ENCODE peak calls at places on chromosomes 3 and 15, in four cellular contexts. J is heart left ventricle, U is small intestine, Y is tibial artery. R is an unnamed sample.

GRCh38 chr15:83846847-83847246 is 192.9 kb downstream of the ADAMTSL3 start:
- DNase-seq in J (no peak), U (no peak), Y (no peak), R (no peak)

GRCh38 chr3:14352002-14352627 is 50.3 kb upstream of the SLC6A6 start:
- DNase-seq in J (no peak), U (no peak), Y (no peak), R (no peak)

GRCh38 chr3:157098121-157098822 is 61.7 kb downstream of the CCNL1 start:
- DNase-seq in J (no peak), U (no peak), Y (no peak), R (no peak)

GRCh38 chr3:70982700-70983140 is 600.8 kb downstream of the FOXP1 start:
- DNase-seq in J (no peak), U (no peak), Y (peak; percentile 82), R (no peak)

GRCh38 chr15:51299187-51300015 is 39.0 kb downstream of the CYP19A1 start:
- DNase-seq in J (no peak), U (peak; percentile 19), Y (no peak), R (no peak)

GRCh38 chr3:143653493-143653892 is 194.8 kb downstream of the SLC9A9 start:
- DNase-seq in J (no peak), U (no peak), Y (no peak), R (no peak)

GRCh38 chr3:88058322-88058592 is 548 bp downstream of the CGGBP1 start:
- DNase-seq in J (no peak), U (no peak), Y (no peak), R (no peak)

GRCh38 chr3:123342631-123343080 is 106.2 kb downstream of the ADCY5 start:
- DNase-seq in J (peak; percentile 48), U (no peak), Y (peak; percentile 58), R (no peak)

GRCh38 chr15:23647421-23648375 is at the start of gene MAGEL2:
- DNase-seq in J (no peak), U (no peak), Y (no peak), R (no peak)

GRCh38 chr3:12303532-12303931 is 14.7 kb downstream of the PPARG start:
- DNase-seq in J (no peak), U (no peak), Y (no peak), R (no peak)

GRCh38 chr15:67127925-67128324 is 62.5 kb downstream of the SMAD3 start:
- DNase-seq in J (no peak), U (no peak), Y (peak; percentile 47), R (no peak)

GRCh38 chr15:72206677-72207000 is 9.1 kb upstream of the GRAMD2A start:
- DNase-seq in J (no peak), U (no peak), Y (peak; percentile 58), R (no peak)

GRCh38 chr3:119145500-119146167 is at the start of gene TEX55:
- DNase-seq in J (no peak), U (peak; percentile 65), Y (no peak), R (no peak)

GRCh38 chr15:90829942-90830440 is 38.4 kb upstream of the FURIN start:
- DNase-seq in J (no peak), U (no peak), Y (no peak), R (no peak)

GRCh38 chr3:177772908-177773557 is 575.8 kb upstream of the TBL1XR1 start:
- DNase-seq in J (no peak), U (no peak), Y (no peak), R (no peak)

GRCh38 chr3:177778633-177779032 is 581.4 kb upstream of the TBL1XR1 start:
- DNase-seq in J (no peak), U (peak; percentile 14), Y (no peak), R (no peak)

GRCh38 chr3:177777699-177778098 is 580.4 kb upstream of the TBL1XR1 start:
- DNase-seq in J (peak; percentile 52), U (peak; percentile 72), Y (peak; percentile 63), R (no peak)

GRCh38 chr3:177771780-177772179 is 574.5 kb upstream of the TBL1XR1 start:
- DNase-seq in J (no peak), U (no peak), Y (no peak), R (no peak)

DNA sequence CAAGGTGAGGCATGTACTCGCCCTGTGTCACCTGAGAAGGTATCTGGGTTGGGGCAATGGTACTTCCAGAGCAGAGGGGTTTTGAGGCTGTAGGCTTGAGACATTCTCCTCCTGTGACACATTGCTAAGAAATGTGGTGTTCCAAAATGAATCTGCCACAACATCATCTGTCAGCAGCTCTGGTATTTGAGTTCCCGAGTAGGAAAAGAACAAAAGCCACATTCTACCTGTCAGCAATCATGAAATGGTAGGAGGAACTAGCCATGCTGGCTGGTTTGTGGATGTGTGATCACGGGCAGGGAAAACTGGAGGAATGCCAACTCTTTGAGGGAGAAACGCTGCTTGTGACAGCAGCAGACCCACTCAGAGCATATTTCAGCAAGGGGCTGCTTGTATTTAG is 579.4 kb upstream of the TBL1XR1 start:
- DNase-seq in J (no peak), U (no peak), Y (peak; percentile 64), R (no peak)
- H3K9me3 ChIP-seq in J (no peaks in the 10 kb centered on the region), U (no peaks in the 10 kb centered on the region), Y (no peaks in the 10 kb centered on the region), R (no peaks in the 10 kb centered on the region)

GRCh38 chr3:45799586-45799985 is 3.2 kb upstream of the SLC6A20 start:
- DNase-seq in J (no peak), U (no peak), Y (no peak), R (no peak)
- H3K27me3 ChIP-seq in J (peaks cover 39% of the 10 kb centered on the region), U (no peaks in the 10 kb centered on the region), Y (peaks cover 47% of the 10 kb centered on the region), R (peaks cover 26% of the 10 kb centered on the region)

DNA sequence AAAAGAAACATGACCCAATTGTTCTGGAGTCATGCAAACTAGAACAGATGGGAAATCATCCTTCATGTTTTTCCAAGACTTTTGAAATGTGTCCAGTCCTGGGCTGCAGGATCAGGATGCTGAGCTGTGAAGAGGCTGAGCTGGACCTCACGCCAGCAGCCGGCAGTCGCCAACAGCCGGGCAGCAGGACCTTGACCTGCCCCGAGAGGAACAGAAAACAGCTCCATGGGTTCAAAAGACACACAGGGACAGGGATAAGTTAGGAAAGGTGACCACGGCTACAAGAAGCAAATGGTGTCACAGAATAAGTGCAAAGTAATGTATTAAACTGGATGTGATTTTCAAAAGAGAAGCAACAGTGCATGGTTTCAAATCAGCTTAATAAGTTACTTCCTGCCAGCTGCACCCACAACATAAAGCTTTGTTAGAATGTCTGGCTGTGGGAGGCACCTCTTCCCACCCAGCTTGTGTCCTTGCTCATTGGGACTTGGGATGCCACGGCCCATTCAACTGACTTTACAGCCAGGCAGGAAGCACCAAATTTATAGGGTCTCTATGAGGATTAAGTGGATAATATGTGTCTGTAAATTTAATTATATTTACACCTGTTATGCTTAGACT is 266.4 kb downstream of the GABRG3 start:
- DNase-seq in J (no peak), U (no peak), Y (no peak), R (no peak)
- H3K9me3 ChIP-seq in J (no peaks in the 10 kb centered on the region), U (peaks cover 2% of the 10 kb centered on the region), Y (no peaks in the 10 kb centered on the region), R (peaks cover 4% of the 10 kb centered on the region)

GRCh38 chr3:141057436-141057835 is 6.3 kb downstream of the SPSB4 start:
- DNase-seq in J (no peak), U (no peak), Y (no peak), R (peak; percentile 89)

GRCh38 chr3:141055136-141055535 is 4.0 kb downstream of the SPSB4 start:
- DNase-seq in J (no peak), U (no peak), Y (no peak), R (peak; percentile 72)

GRCh38 chr3:141057951-141058800 is 7.0 kb downstream of the SPSB4 start:
- DNase-seq in J (no peak), U (no peak), Y (no peak), R (peak; percentile 62)

GRCh38 chr3:141056716-141057115 is 5.6 kb downstream of the SPSB4 start:
- DNase-seq in J (no peak), U (no peak), Y (no peak), R (peak; percentile 87)

DNA sequence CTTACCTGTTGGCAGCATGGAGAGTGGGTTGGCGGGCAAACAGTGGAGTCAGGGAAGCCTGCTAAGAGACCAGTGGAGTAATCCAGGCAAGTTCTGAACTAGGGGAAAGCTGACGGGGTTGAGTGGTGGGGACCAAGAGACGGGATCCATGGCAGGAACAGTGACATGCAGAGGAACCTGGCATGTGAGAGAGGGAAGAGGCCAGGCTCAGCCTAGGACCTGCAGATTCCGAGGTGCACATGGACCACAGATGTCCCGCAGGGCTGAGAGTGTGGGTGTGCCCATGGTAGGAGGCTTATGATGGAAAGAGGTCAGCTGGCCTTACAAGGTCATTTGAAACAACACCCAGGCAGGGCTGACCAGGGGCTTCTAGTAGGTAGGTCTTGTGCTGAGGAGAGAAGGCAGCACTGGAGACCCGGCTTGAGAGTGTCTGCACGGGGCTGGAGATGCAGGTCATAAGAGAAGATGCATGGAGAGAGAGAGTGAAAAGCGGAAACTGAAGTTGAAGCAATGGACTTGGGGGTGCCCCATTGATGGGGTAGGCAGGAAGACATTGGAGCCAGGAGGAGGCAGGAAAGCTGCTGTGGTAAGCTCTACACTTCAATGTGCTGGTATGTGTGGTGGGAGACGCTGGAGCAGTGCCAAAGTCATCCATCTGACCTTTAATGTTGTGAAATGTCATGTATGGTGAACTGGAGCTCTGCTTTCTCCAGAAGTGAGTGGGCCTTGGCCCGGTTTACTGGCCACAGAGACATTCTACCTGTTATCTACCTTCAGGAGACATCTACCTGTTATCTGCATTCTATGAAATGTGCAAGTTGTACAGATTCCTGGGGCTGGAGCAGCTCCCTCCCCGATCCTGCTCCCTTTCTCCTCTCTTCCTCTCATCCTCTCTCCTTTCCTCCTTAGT is 4.6 kb downstream of the SPSB4 start:
- DNase-seq in J (no peak), U (no peak), Y (no peak), R (peak; percentile 82)
- H3K27me3 ChIP-seq in J (peaks cover 21% of the 10 kb centered on the region), U (peaks cover 16% of the 10 kb centered on the region), Y (peaks cover 12% of the 10 kb centered on the region), R (peaks cover 37% of the 10 kb centered on the region)

GRCh38 chr3:44642337-44642736 is 6.2 kb upstream of the ZNF35 start:
- DNase-seq in J (no peak), U (no peak), Y (no peak), R (no peak)
- H3K9me3 ChIP-seq in J (peaks cover 18% of the 10 kb centered on the region), U (peaks cover 3% of the 10 kb centered on the region), Y (peaks cover 69% of the 10 kb centered on the region), R (no peaks in the 10 kb centered on the region)